ENCODE peak calls at places on chromosomes 2 and 18, in seven cellular contexts. One of them, this sample, is unnamed.

GRCh38 chr2:210399440-210400041 is 77.0 kb downstream of the LANCL1 start:
- DNase-seq in ELR: peak; percentile 38
- DNase-seq in 8988T: no peak
- DNase-seq in pancreas: no peak
- DNase-seq in GM23338: no peak
- DNase-seq in GM19239: no peak
- DNase-seq in NCI-H69: no peak
- DNase-seq in this sample: peak; percentile 33

GRCh38 chr2:104332733-104333132 is 521.2 kb upstream of the POU3F3 start:
- DNase-seq in ELR: no peak
- DNase-seq in 8988T: no peak
- DNase-seq in pancreas: no peak
- DNase-seq in GM23338: peak; percentile 54
- DNase-seq in GM19239: no peak
- DNase-seq in NCI-H69: no peak
- DNase-seq in this sample: peak; percentile 8

GRCh38 chr2:29278964-29279363 is 163.7 kb downstream of the CLIP4 start:
- DNase-seq in ELR: no peak
- DNase-seq in 8988T: no peak
- DNase-seq in pancreas: no peak
- DNase-seq in GM23338: no peak
- DNase-seq in GM19239: no peak
- DNase-seq in NCI-H69: no peak
- DNase-seq in this sample: no peak

GRCh38 chr2:30321466-30321865 is 90.1 kb downstream of the LBH start:
- DNase-seq in ELR: no peak
- DNase-seq in 8988T: no peak
- DNase-seq in pancreas: no peak
- DNase-seq in GM23338: no peak
- DNase-seq in GM19239: no peak
- DNase-seq in NCI-H69: no peak
- DNase-seq in this sample: peak; percentile 20

GRCh38 chr2:22078701-22079100 is 954.9 kb downstream of the TDRD15 start:
- DNase-seq in ELR: no peak
- DNase-seq in 8988T: no peak
- DNase-seq in pancreas: no peak
- DNase-seq in GM23338: peak; percentile 3
- DNase-seq in GM19239: no peak
- DNase-seq in NCI-H69: no peak
- DNase-seq in this sample: no peak

GRCh38 chr2:233003658-233004555 is 9.1 kb downstream of the NGEF start:
- DNase-seq in ELR: no peak
- DNase-seq in 8988T: no peak
- DNase-seq in pancreas: peak; percentile 6
- DNase-seq in GM23338: no peak
- DNase-seq in GM19239: no peak
- DNase-seq in NCI-H69: no peak
- DNase-seq in this sample: no peak

GRCh38 chr18:26504831-26505230 is 43.5 kb downstream of the KCTD1 start:
- DNase-seq in ELR: no peak
- DNase-seq in 8988T: no peak
- DNase-seq in pancreas: peak; percentile 22
- DNase-seq in GM23338: no peak
- DNase-seq in GM19239: no peak
- DNase-seq in NCI-H69: peak; percentile 74
- DNase-seq in this sample: no peak

GRCh38 chr2:9240745-9241144 is 34.1 kb downstream of the ASAP2 start:
- DNase-seq in ELR: no peak
- DNase-seq in 8988T: no peak
- DNase-seq in pancreas: no peak
- DNase-seq in GM23338: no peak
- DNase-seq in GM19239: no peak
- DNase-seq in NCI-H69: no peak
- DNase-seq in this sample: peak; percentile 84

GRCh38 chr2:12465631-12466135 is 251.1 kb upstream of the TRIB2 start:
- DNase-seq in ELR: no peak
- DNase-seq in 8988T: no peak
- DNase-seq in pancreas: no peak
- DNase-seq in GM23338: no peak
- DNase-seq in GM19239: no peak
- DNase-seq in NCI-H69: no peak
- DNase-seq in this sample: no peak

GRCh38 chr2:126302043-126302442 is 353.9 kb upstream of the GYPC start:
- DNase-seq in ELR: no peak
- DNase-seq in 8988T: no peak
- DNase-seq in pancreas: no peak
- DNase-seq in GM23338: no peak
- DNase-seq in GM19239: no peak
- DNase-seq in NCI-H69: no peak
- DNase-seq in this sample: no peak

GRCh38 chr2:218381916-218382366 is at the start of gene SLC11A1:
- DNase-seq in ELR: no peak
- DNase-seq in 8988T: no peak
- DNase-seq in pancreas: no peak
- DNase-seq in GM23338: no peak
- DNase-seq in GM19239: no peak
- DNase-seq in NCI-H69: no peak
- DNase-seq in this sample: no peak

GRCh38 chr2:165349181-165349580 is 110.0 kb downstream of the SCN2A start:
- DNase-seq in ELR: no peak
- DNase-seq in 8988T: no peak
- DNase-seq in pancreas: no peak
- DNase-seq in GM23338: no peak
- DNase-seq in GM19239: no peak
- DNase-seq in NCI-H69: no peak
- DNase-seq in this sample: no peak

GRCh38 chr2:106581755-106582430 is 94.7 kb downstream of the CD8B2 start:
- DNase-seq in ELR: peak; percentile 66
- DNase-seq in 8988T: peak; percentile 85
- DNase-seq in pancreas: peak; percentile 36
- DNase-seq in GM23338: peak; percentile 55
- DNase-seq in GM19239: peak; percentile 26
- DNase-seq in NCI-H69: peak; percentile 60
- DNase-seq in this sample: peak; percentile 53

GRCh38 chr2:171878481-171878993 is 15.5 kb downstream of the SLC25A12 start:
- DNase-seq in ELR: peak; percentile 8
- DNase-seq in 8988T: no peak
- DNase-seq in pancreas: no peak
- DNase-seq in GM23338: no peak
- DNase-seq in GM19239: no peak
- DNase-seq in NCI-H69: peak; percentile 44
- DNase-seq in this sample: peak; percentile 65

GRCh38 chr18:7902399-7902839 is 335.3 kb downstream of the PTPRM start:
- DNase-seq in ELR: peak; percentile 64
- DNase-seq in 8988T: no peak
- DNase-seq in pancreas: peak; percentile 27
- DNase-seq in GM23338: peak; percentile 11
- DNase-seq in GM19239: no peak
- DNase-seq in NCI-H69: no peak
- DNase-seq in this sample: no peak

GRCh38 chr18:24762417-24762816 is 302.0 kb downstream of the HRH4 start:
- DNase-seq in ELR: no peak
- DNase-seq in 8988T: no peak
- DNase-seq in pancreas: no peak
- DNase-seq in GM23338: no peak
- DNase-seq in GM19239: no peak
- DNase-seq in NCI-H69: no peak
- DNase-seq in this sample: no peak

GRCh38 chr2:54675738-54676137 is 47.7 kb upstream of the EML6 start:
- DNase-seq in ELR: no peak
- DNase-seq in 8988T: no peak
- DNase-seq in pancreas: peak; percentile 71
- DNase-seq in GM23338: no peak
- DNase-seq in GM19239: no peak
- DNase-seq in NCI-H69: no peak
- DNase-seq in this sample: peak; percentile 61

GRCh38 chr18:12599543-12599942 is 58.4 kb downstream of the SPIRE1 start:
- DNase-seq in ELR: peak; percentile 20
- DNase-seq in 8988T: no peak
- DNase-seq in pancreas: peak; percentile 29
- DNase-seq in GM23338: no peak
- DNase-seq in GM19239: no peak
- DNase-seq in NCI-H69: peak; percentile 70
- DNase-seq in this sample: peak; percentile 89

GRCh38 chr2:240685771-240686371 is 3.2 kb upstream of the AQP12B start:
- DNase-seq in ELR: no peak
- DNase-seq in 8988T: peak; percentile 60
- DNase-seq in pancreas: peak; percentile 65
- DNase-seq in GM23338: peak; percentile 54
- DNase-seq in GM19239: no peak
- DNase-seq in NCI-H69: peak; percentile 47
- DNase-seq in this sample: peak; percentile 9

GRCh38 chr18:48855422-48856377 is 95.1 kb downstream of the SMAD7 start:
- DNase-seq in ELR: no peak
- DNase-seq in 8988T: no peak
- DNase-seq in pancreas: no peak
- DNase-seq in GM23338: no peak
- DNase-seq in GM19239: no peak
- DNase-seq in NCI-H69: no peak
- DNase-seq in this sample: no peak

GRCh38 chr18:77711096-77711495 is 461.4 kb downstream of the GALR1 start:
- DNase-seq in ELR: peak; percentile 15
- DNase-seq in 8988T: no peak
- DNase-seq in pancreas: no peak
- DNase-seq in GM23338: peak; percentile 14
- DNase-seq in GM19239: no peak
- DNase-seq in NCI-H69: peak; percentile 33
- DNase-seq in this sample: no peak

GRCh38 chr2:211144078-211144477 is 587.7 kb downstream of the CPS1 start:
- DNase-seq in ELR: peak; percentile 80
- DNase-seq in 8988T: no peak
- DNase-seq in pancreas: no peak
- DNase-seq in GM23338: no peak
- DNase-seq in GM19239: no peak
- DNase-seq in NCI-H69: no peak
- DNase-seq in this sample: peak; percentile 63

GRCh38 chr18:35408843-35409261 is 31.7 kb upstream of the ZNF396 start:
- DNase-seq in ELR: no peak
- DNase-seq in 8988T: no peak
- DNase-seq in pancreas: no peak
- DNase-seq in GM23338: no peak
- DNase-seq in GM19239: no peak
- DNase-seq in NCI-H69: peak; percentile 89
- DNase-seq in this sample: no peak

GRCh38 chr18:23784811-23785245 is 95.6 kb downstream of the LAMA3 start:
- DNase-seq in ELR: peak; percentile 81
- DNase-seq in 8988T: peak; percentile 90
- DNase-seq in pancreas: no peak
- DNase-seq in GM23338: no peak
- DNase-seq in GM19239: no peak
- DNase-seq in NCI-H69: peak; percentile 73
- DNase-seq in this sample: peak; percentile 95

GRCh38 chr2:203685789-203686433 is 20.5 kb upstream of the CD28 start:
- DNase-seq in ELR: peak; percentile 62
- DNase-seq in 8988T: no peak
- DNase-seq in pancreas: no peak
- DNase-seq in GM23338: no peak
- DNase-seq in GM19239: no peak
- DNase-seq in NCI-H69: no peak
- DNase-seq in this sample: peak; percentile 73

GRCh38 chr2:69298261-69298660 is 88.8 kb downstream of the GFPT1 start:
- DNase-seq in ELR: peak; percentile 96
- DNase-seq in 8988T: no peak
- DNase-seq in pancreas: no peak
- DNase-seq in GM23338: no peak
- DNase-seq in GM19239: no peak
- DNase-seq in NCI-H69: no peak
- DNase-seq in this sample: peak; percentile 93

GRCh38 chr2:8090748-8091700 is 590.8 kb upstream of the ID2 start:
- DNase-seq in ELR: peak; percentile 70
- DNase-seq in 8988T: no peak
- DNase-seq in pancreas: peak; percentile 56
- DNase-seq in GM23338: no peak
- DNase-seq in GM19239: no peak
- DNase-seq in NCI-H69: peak; percentile 88
- DNase-seq in this sample: peak; percentile 65

GRCh38 chr2:98882368-98882767 is 53.7 kb downstream of the CRACDL start:
- DNase-seq in ELR: no peak
- DNase-seq in 8988T: no peak
- DNase-seq in pancreas: no peak
- DNase-seq in GM23338: no peak
- DNase-seq in GM19239: no peak
- DNase-seq in NCI-H69: no peak
- DNase-seq in this sample: no peak

GRCh38 chr2:226130192-226130591 is 669.4 kb downstream of the IRS1 start:
- DNase-seq in ELR: no peak
- DNase-seq in 8988T: no peak
- DNase-seq in pancreas: no peak
- DNase-seq in GM23338: peak; percentile 24
- DNase-seq in GM19239: no peak
- DNase-seq in NCI-H69: no peak
- DNase-seq in this sample: peak; percentile 27

GRCh38 chr18:27712066-27712465 is 464.9 kb downstream of the CDH2 start:
- DNase-seq in ELR: no peak
- DNase-seq in 8988T: no peak
- DNase-seq in pancreas: no peak
- DNase-seq in GM23338: peak; percentile 12
- DNase-seq in GM19239: no peak
- DNase-seq in NCI-H69: peak; percentile 76
- DNase-seq in this sample: no peak

GRCh38 chr2:7671312-7671711 is 754.1 kb downstream of the RNF144A start:
- DNase-seq in ELR: no peak
- DNase-seq in 8988T: no peak
- DNase-seq in pancreas: no peak
- DNase-seq in GM23338: no peak
- DNase-seq in GM19239: no peak
- DNase-seq in NCI-H69: no peak
- DNase-seq in this sample: no peak

GRCh38 chr18:3889803-3890202 is 439.8 kb downstream of the TGIF1 start:
- DNase-seq in ELR: peak; percentile 71
- DNase-seq in 8988T: no peak
- DNase-seq in pancreas: no peak
- DNase-seq in GM23338: no peak
- DNase-seq in GM19239: no peak
- DNase-seq in NCI-H69: peak; percentile 25
- DNase-seq in this sample: peak; percentile 47

GRCh38 chr18:11411021-11411420 is 198.4 kb upstream of the SLC35G4 start:
- DNase-seq in ELR: peak; percentile 2
- DNase-seq in 8988T: no peak
- DNase-seq in pancreas: no peak
- DNase-seq in GM23338: no peak
- DNase-seq in GM19239: no peak
- DNase-seq in NCI-H69: no peak
- DNase-seq in this sample: no peak

GRCh38 chr2:113894156-113894743 is 4.4 kb downstream of the ACTR3 start:
- DNase-seq in ELR: peak; percentile 93
- DNase-seq in 8988T: no peak
- DNase-seq in pancreas: peak; percentile 36
- DNase-seq in GM23338: peak; percentile 15
- DNase-seq in GM19239: no peak
- DNase-seq in NCI-H69: no peak
- DNase-seq in this sample: peak; percentile 86

GRCh38 chr2:50773533-50773932 is 258.4 kb downstream of the NRXN1 start:
- DNase-seq in ELR: no peak
- DNase-seq in 8988T: no peak
- DNase-seq in pancreas: no peak
- DNase-seq in GM23338: peak; percentile 29
- DNase-seq in GM19239: no peak
- DNase-seq in NCI-H69: peak; percentile 62
- DNase-seq in this sample: no peak

GRCh38 chr2:189685540-189686229 is 11.2 kb downstream of the ANKAR start:
- DNase-seq in ELR: peak; percentile 50
- DNase-seq in 8988T: no peak
- DNase-seq in pancreas: no peak
- DNase-seq in GM23338: peak; percentile 72
- DNase-seq in GM19239: no peak
- DNase-seq in NCI-H69: no peak
- DNase-seq in this sample: peak; percentile 30